ENCODE peak calls at places on chromosomes 5 and 9, in seven cellular contexts. G is AG09309, R is ovary, I is neural progenitor cell, Z is stomach, D is choroid plexus epithelial cell, O is AG10803. J is an unnamed sample.

GRCh38 chr5:1011226-1011631 is 2.6 kb downstream of the NKD2 start:
- DNase-seq in G (no peak), R (no peak), I (peak), Z (peak), D (peak), O (no peak), J (no peak)

GRCh38 chr5:74394543-74394923 is 246.0 kb downstream of the ENC1 start:
- DNase-seq in G (no peak), R (no peak), I (no peak), Z (no peak), D (no peak), O (no peak), J (no peak)

GRCh38 chr5:74094096-74094778 is 468.2 kb downstream of the ARHGEF28 start:
- DNase-seq in G (no peak), R (no peak), I (no peak), Z (no peak), D (peak), O (no peak), J (peak)

GRCh38 chr5:103340717-103341397 is 82.3 kb downstream of the MACIR start:
- DNase-seq in G (no peak), R (no peak), I (no peak), Z (no peak), D (peak), O (peak), J (peak)

GRCh38 chr9:4832786-4833579 is 40.2 kb downstream of the RCL1 start:
- DNase-seq in G (peak), R (no peak), I (no peak), Z (no peak), D (peak), O (peak), J (peak)

GRCh38 chr5:169422087-169422486 is 121.1 kb upstream of the SLIT3 start:
- DNase-seq in G (no peak), R (no peak), I (no peak), Z (no peak), D (no peak), O (no peak), J (no peak)

GRCh38 chr9:37026085-37026935 is 7.8 kb downstream of the PAX5 start:
- DNase-seq in G (no peak), R (no peak), I (peak), Z (no peak), D (no peak), O (no peak), J (no peak)

GRCh38 chr5:148976569-148977321 is 86.1 kb downstream of the SH3TC2 start:
- DNase-seq in G (no peak), R (no peak), I (peak), Z (no peak), D (peak), O (peak), J (no peak)

GRCh38 chr5:127074466-127074865 is 1.2 kb upstream of the C5orf63 start:
- DNase-seq in G (no peak), R (no peak), I (no peak), Z (no peak), D (peak), O (no peak), J (no peak)

GRCh38 chr9:32264171-32264862 is 120.1 kb upstream of the ACO1 start:
- DNase-seq in G (no peak), R (no peak), I (peak), Z (no peak), D (peak), O (no peak), J (peak)

GRCh38 chr5:66958126-66958983 is 238.2 kb downstream of the CD180 start:
- DNase-seq in G (peak), R (no peak), I (no peak), Z (no peak), D (peak), O (peak), J (peak)

GRCh38 chr5:146103594-146103993 is 1.8 kb downstream of the PLAC8L1 start:
- DNase-seq in G (no peak), R (no peak), I (no peak), Z (no peak), D (peak), O (no peak), J (peak)

GRCh38 chr5:1244976-1245375 is 19.8 kb downstream of the SLC6A18 start:
- DNase-seq in G (no peak), R (no peak), I (peak), Z (no peak), D (no peak), O (no peak), J (no peak)

GRCh38 chr9:121609845-121610637 is 41.4 kb upstream of the DAB2IP start:
- DNase-seq in G (no peak), R (peak), I (no peak), Z (peak), D (peak), O (peak), J (peak)

GRCh38 chr9:107039546-107039945 is 176.6 kb downstream of the ZNF462 start:
- DNase-seq in G (no peak), R (no peak), I (no peak), Z (no peak), D (peak), O (peak), J (peak)

GRCh38 chr9:96688215-96688614 is 33.1 kb upstream of the PRXL2C start:
- DNase-seq in G (no peak), R (no peak), I (no peak), Z (no peak), D (no peak), O (no peak), J (no peak)

GRCh38 chr9:37719526-37719925 is 34.1 kb upstream of the TRMT10B start:
- DNase-seq in G (no peak), R (no peak), I (no peak), Z (no peak), D (no peak), O (no peak), J (no peak)

GRCh38 chr5:122101636-122102285 is 23.7 kb upstream of the LOX start:
- DNase-seq in G (no peak), R (no peak), I (peak), Z (no peak), D (peak), O (peak), J (peak)

GRCh38 chr5:35161637-35162248 is 68.5 kb downstream of the PRLR start:
- DNase-seq in G (no peak), R (no peak), I (no peak), Z (no peak), D (no peak), O (peak), J (no peak)

GRCh38 chr9:83346655-83347393 is 191.4 kb downstream of the FRMD3 start:
- DNase-seq in G (no peak), R (no peak), I (no peak), Z (no peak), D (no peak), O (no peak), J (no peak)

GRCh38 chr5:91188755-91189154 is 194.4 kb downstream of the ARRDC3 start:
- DNase-seq in G (no peak), R (no peak), I (no peak), Z (no peak), D (no peak), O (no peak), J (no peak)

GRCh38 chr9:24545285-24545684 is 412 bp downstream of the IZUMO3 start:
- DNase-seq in G (no peak), R (no peak), I (peak), Z (no peak), D (no peak), O (no peak), J (no peak)

GRCh38 chr9:7403839-7404238 is 395.7 kb downstream of the DMAC1 start:
- DNase-seq in G (no peak), R (no peak), I (no peak), Z (no peak), D (no peak), O (no peak), J (no peak)

GRCh38 chr5:177412603-177413233 is 3.4 kb upstream of the F12 start:
- DNase-seq in G (no peak), R (no peak), I (no peak), Z (no peak), D (no peak), O (no peak), J (no peak)

GRCh38 chr9:82036101-82036500 is 47.5 kb downstream of the SPATA31D1 start:
- DNase-seq in G (no peak), R (no peak), I (no peak), Z (no peak), D (no peak), O (no peak), J (no peak)

GRCh38 chr5:142253938-142254895 is 70.6 kb downstream of the SPRY4 start:
- DNase-seq in G (peak), R (no peak), I (no peak), Z (no peak), D (no peak), O (peak), J (no peak)

GRCh38 chr5:138054863-138055558 is 22.1 kb upstream of the FAM13B start:
- DNase-seq in G (no peak), R (peak), I (peak), Z (no peak), D (peak), O (no peak), J (peak)

GRCh38 chr5:172219296-172219695 is 25.3 kb downstream of the EFCAB9 start:
- DNase-seq in G (no peak), R (no peak), I (no peak), Z (no peak), D (no peak), O (no peak), J (no peak)

GRCh38 chr9:130042406-130042930 is 521 bp downstream of the FNBP1 start:
- DNase-seq in G (no peak), R (peak), I (peak), Z (peak), D (no peak), O (no peak), J (no peak)

GRCh38 chr9:105887679-105888078 is 193.3 kb downstream of the TMEM38B start:
- DNase-seq in G (no peak), R (no peak), I (no peak), Z (no peak), D (no peak), O (no peak), J (no peak)

GRCh38 chr5:116436674-116437350 is 137.8 kb downstream of the SEMA6A start:
- DNase-seq in G (no peak), R (no peak), I (no peak), Z (no peak), D (no peak), O (no peak), J (no peak)
- TF ChIP-seq CTCF in G (no peak), R (no peak), I (no peak), Z (no peak), D (no peak), O (no peak), J (no peak)

GRCh38 chr5:150605546-150605945 is 34.9 kb upstream of the SYNPO start:
- DNase-seq in G (no peak), R (no peak), I (no peak), Z (no peak), D (peak), O (no peak), J (no peak)
- H3K4me3 ChIP-seq in G (no peak), R (no peak), I (no peak), Z (no peak), D (no peak), O (no peak), J (no peak)

GRCh38 chr9:136254381-136255165 is 9.0 kb upstream of the QSOX2 start:
- DNase-seq in G (no peak), R (peak), I (no peak), Z (no peak), D (peak), O (no peak), J (no peak)

GRCh38 chr9:136255166-136255538 is 9.5 kb upstream of the QSOX2 start:
- DNase-seq in G (no peak), R (peak), I (no peak), Z (no peak), D (peak), O (no peak), J (peak)

GRCh38 chr9:136258299-136258625 is 12.7 kb upstream of the QSOX2 start:
- DNase-seq in G (no peak), R (no peak), I (no peak), Z (no peak), D (no peak), O (no peak), J (no peak)

GRCh38 chr9:136257381-136258298 is 12.0 kb upstream of the QSOX2 start:
- DNase-seq in G (no peak), R (no peak), I (no peak), Z (no peak), D (no peak), O (no peak), J (no peak)

GRCh38 chr9:136255896-136256890 is 10.6 kb upstream of the QSOX2 start:
- DNase-seq in G (no peak), R (no peak), I (peak), Z (no peak), D (no peak), O (no peak), J (no peak)
- TF ChIP-seq CTCF in G (peak), R (no peak), I (peak), Z (no peak), D (peak), O (peak), J (no peak)

GRCh38 chr5:174067499-174067898 is 22.0 kb downstream of the NSG2 start:
- DNase-seq in G (no peak), R (no peak), I (no peak), Z (no peak), D (no peak), O (no peak), J (no peak)
- H3K4me3 ChIP-seq in G (no peak), R (no peak), I (no peak), Z (no peak), D (no peak), O (no peak), J (no peak)

GRCh38 chr9:113317777-113318176 is 14.6 kb upstream of the RNF183 start:
- DNase-seq in G (no peak), R (no peak), I (no peak), Z (no peak), D (peak), O (peak), J (peak)
- TF ChIP-seq CTCF in G (peak), R (no peak), I (no peak), Z (peak), D (peak), O (peak), J (peak)

J was measured in fibroblast of pulmonary artery.